ENCODE peak calls at places on chromosome 20, in nine cellular contexts. T is uterus, H is sigmoid colon, N is epithelial cell of esophagus, B is esophagus squamous epithelium, A is neuronal stem cell, K is PC-9, X is gastrocnemius medialis, O is PC-3. Q is an unnamed sample.

GRCh38 chr20:61556116-61556515 is 304.1 kb downstream of the CDH4 start:
- DNase-seq in T (no peak), H (no peak), N (peak), B (no peak), A (no peak), K (no peak), X (no peak), O (no peak), Q (peak)

GRCh38 chr20:62252342-62252966 is 14.1 kb downstream of the OSBPL2 start:
- DNase-seq in T (no peak), H (no peak), N (no peak), B (no peak), A (no peak), K (no peak), X (no peak), O (peak), Q (no peak)

GRCh38 chr20:33843854-33844253 is 32.7 kb downstream of the CHMP4B start:
- DNase-seq in T (no peak), H (peak), N (no peak), B (no peak), A (no peak), K (peak), X (no peak), O (peak), Q (peak)

GRCh38 chr20:64257107-64257757 is 1.7 kb downstream of the PCMTD2 start:
- DNase-seq in T (no peak), H (no peak), N (no peak), B (no peak), A (no peak), K (no peak), X (no peak), O (no peak), Q (no peak)

GRCh38 chr20:58690851-58691250 is 1.7 kb upstream of the NPEPL1 start:
- DNase-seq in T (peak), H (no peak), N (no peak), B (no peak), A (no peak), K (no peak), X (peak), O (no peak), Q (peak)

GRCh38 chr20:62935204-62935967 is 2.6 kb upstream of the GID8 start:
- DNase-seq in T (no peak), H (no peak), N (no peak), B (no peak), A (no peak), K (no peak), X (no peak), O (no peak), Q (no peak)

GRCh38 chr20:62946918-62947317 is 5.6 kb upstream of the SLC17A9 start:
- DNase-seq in T (no peak), H (no peak), N (no peak), B (no peak), A (no peak), K (no peak), X (no peak), O (no peak), Q (no peak)

GRCh38 chr20:10547276-10548114 is 112.4 kb downstream of the SLX4IP start:
- DNase-seq in T (no peak), H (no peak), N (no peak), B (no peak), A (no peak), K (no peak), X (no peak), O (peak), Q (no peak)

GRCh38 chr20:1626528-1627192 is 6.9 kb upstream of the SIRPB1 start:
- DNase-seq in T (no peak), H (no peak), N (no peak), B (no peak), A (no peak), K (no peak), X (no peak), O (no peak), Q (no peak)

GRCh38 chr20:48202774-48203173 is 417.5 kb upstream of the SULF2 start:
- DNase-seq in T (no peak), H (no peak), N (no peak), B (no peak), A (no peak), K (no peak), X (no peak), O (no peak), Q (no peak)

GRCh38 chr20:58723628-58723984 is 31.0 kb downstream of the NPEPL1 start:
- DNase-seq in T (no peak), H (peak), N (no peak), B (no peak), A (no peak), K (no peak), X (no peak), O (no peak), Q (no peak)

GRCh38 chr20:34045294-34045693 is 51.6 kb downstream of the RALY start:
- DNase-seq in T (peak), H (peak), N (peak), B (no peak), A (no peak), K (no peak), X (peak), O (no peak), Q (no peak)

GRCh38 chr20:24469116-24470030 is at the start of gene SYNDIG1:
- DNase-seq in T (peak), H (peak), N (no peak), B (no peak), A (peak), K (no peak), X (no peak), O (no peak), Q (no peak)

GRCh38 chr20:47237715-47238114 is 118.8 kb downstream of the ZMYND8 start:
- DNase-seq in T (no peak), H (no peak), N (no peak), B (no peak), A (no peak), K (no peak), X (no peak), O (no peak), Q (no peak)

GRCh38 chr20:58199058-58199457 is 29.4 kb downstream of the ANKRD60 start:
- DNase-seq in T (no peak), H (no peak), N (no peak), B (no peak), A (no peak), K (no peak), X (no peak), O (no peak), Q (no peak)

GRCh38 chr20:44728835-44729342 is 13.7 kb downstream of the CCN5 start:
- DNase-seq in T (no peak), H (peak), N (peak), B (no peak), A (no peak), K (peak), X (peak), O (peak), Q (peak)

GRCh38 chr20:23419995-23420901 is 1.0 kb downstream of the NAPB start:
- DNase-seq in T (peak), H (peak), N (peak), B (no peak), A (peak), K (peak), X (no peak), O (peak), Q (peak)

GRCh38 chr20:61631770-61632169 is 379.7 kb downstream of the CDH4 start:
- DNase-seq in T (no peak), H (no peak), N (no peak), B (no peak), A (no peak), K (no peak), X (no peak), O (no peak), Q (no peak)

GRCh38 chr20:59850018-59850641 is 83.3 kb downstream of the SYCP2 start:
- DNase-seq in T (no peak), H (no peak), N (peak), B (no peak), A (peak), K (no peak), X (no peak), O (peak), Q (no peak)

GRCh38 chr20:63943007-63943807 is 13.0 kb downstream of the UCKL1 start:
- DNase-seq in T (no peak), H (peak), N (no peak), B (no peak), A (no peak), K (no peak), X (no peak), O (no peak), Q (no peak)

GRCh38 chr20:8675896-8676295 is 393.0 kb upstream of the PLCB4 start:
- DNase-seq in T (no peak), H (no peak), N (no peak), B (no peak), A (no peak), K (no peak), X (no peak), O (no peak), Q (no peak)

GRCh38 chr20:1758765-1759164 is 101.2 kb upstream of the SIRPG start:
- DNase-seq in T (no peak), H (no peak), N (no peak), B (no peak), A (no peak), K (no peak), X (no peak), O (no peak), Q (no peak)

GRCh38 chr20:5770240-5770986 is 20.2 kb downstream of the SHLD1 start:
- DNase-seq in T (no peak), H (no peak), N (no peak), B (no peak), A (no peak), K (no peak), X (no peak), O (no peak), Q (no peak)

GRCh38 chr20:18585134-18585533 is 2.7 kb upstream of the DTD1 start:
- DNase-seq in T (no peak), H (no peak), N (peak), B (no peak), A (no peak), K (peak), X (no peak), O (peak), Q (peak)

GRCh38 chr20:39986231-39986904 is 702.7 kb downstream of the MAFB start:
- DNase-seq in T (peak), H (peak), N (peak), B (no peak), A (peak), K (no peak), X (peak), O (no peak), Q (peak)

GRCh38 chr20:59207742-59208357 is 44.2 kb downstream of the ZNF831 start:
- DNase-seq in T (no peak), H (no peak), N (peak), B (no peak), A (peak), K (no peak), X (no peak), O (peak), Q (no peak)

GRCh38 chr20:50071039-50071888 is 41.7 kb downstream of the UBE2V1 start:
- DNase-seq in T (peak), H (peak), N (peak), B (peak), A (peak), K (peak), X (peak), O (peak), Q (peak)

GRCh38 chr20:50068041-50068651 is 44.8 kb downstream of the UBE2V1 start:
- DNase-seq in T (no peak), H (no peak), N (no peak), B (no peak), A (no peak), K (no peak), X (no peak), O (no peak), Q (no peak)

GRCh38 chr20:50077818-50078601 is 34.9 kb downstream of the UBE2V1 start:
- DNase-seq in T (no peak), H (no peak), N (no peak), B (no peak), A (no peak), K (no peak), X (no peak), O (no peak), Q (no peak)

GRCh38 chr20:50070361-50070760 is 42.6 kb downstream of the UBE2V1 start:
- DNase-seq in T (no peak), H (peak), N (no peak), B (no peak), A (no peak), K (no peak), X (no peak), O (no peak), Q (no peak)

GRCh38 chr20:50073500-50073899 is 39.5 kb downstream of the UBE2V1 start:
- DNase-seq in T (no peak), H (no peak), N (no peak), B (no peak), A (no peak), K (no peak), X (no peak), O (no peak), Q (no peak)
- H3K4me3 ChIP-seq in T (no peak), H (no peak), N (no peak), B (no peak), A (no peak), K (no peak), X (no peak), O (no peak), Q (no peak)

GRCh38 chr20:31608256-31608980 is 3.3 kb downstream of the ID1 start:
- DNase-seq in T (peak), H (peak), N (peak), B (no peak), A (peak), K (peak), X (peak), O (peak), Q (no peak)
- H3K4me3 ChIP-seq in T (peak), H (peak), N (no peak), B (peak), A (no peak), K (peak), X (peak), O (peak), Q (peak)

GRCh38 chr20:21520702-21521595 is 7.1 kb upstream of the NKX2-2 start:
- DNase-seq in T (no peak), H (no peak), N (peak), B (no peak), A (no peak), K (no peak), X (no peak), O (no peak), Q (no peak)

GRCh38 chr20:21523895-21524294 is 10.0 kb upstream of the NKX2-2 start:
- DNase-seq in T (no peak), H (no peak), N (no peak), B (no peak), A (no peak), K (no peak), X (no peak), O (no peak), Q (no peak)

GRCh38 chr20:21522479-21523397 is 8.9 kb upstream of the NKX2-2 start:
- DNase-seq in T (no peak), H (no peak), N (no peak), B (no peak), A (no peak), K (no peak), X (no peak), O (peak), Q (no peak)

GRCh38 chr20:21523398-21523868 is 9.6 kb upstream of the NKX2-2 start:
- DNase-seq in T (no peak), H (no peak), N (no peak), B (no peak), A (no peak), K (no peak), X (no peak), O (no peak), Q (no peak)

DNA sequence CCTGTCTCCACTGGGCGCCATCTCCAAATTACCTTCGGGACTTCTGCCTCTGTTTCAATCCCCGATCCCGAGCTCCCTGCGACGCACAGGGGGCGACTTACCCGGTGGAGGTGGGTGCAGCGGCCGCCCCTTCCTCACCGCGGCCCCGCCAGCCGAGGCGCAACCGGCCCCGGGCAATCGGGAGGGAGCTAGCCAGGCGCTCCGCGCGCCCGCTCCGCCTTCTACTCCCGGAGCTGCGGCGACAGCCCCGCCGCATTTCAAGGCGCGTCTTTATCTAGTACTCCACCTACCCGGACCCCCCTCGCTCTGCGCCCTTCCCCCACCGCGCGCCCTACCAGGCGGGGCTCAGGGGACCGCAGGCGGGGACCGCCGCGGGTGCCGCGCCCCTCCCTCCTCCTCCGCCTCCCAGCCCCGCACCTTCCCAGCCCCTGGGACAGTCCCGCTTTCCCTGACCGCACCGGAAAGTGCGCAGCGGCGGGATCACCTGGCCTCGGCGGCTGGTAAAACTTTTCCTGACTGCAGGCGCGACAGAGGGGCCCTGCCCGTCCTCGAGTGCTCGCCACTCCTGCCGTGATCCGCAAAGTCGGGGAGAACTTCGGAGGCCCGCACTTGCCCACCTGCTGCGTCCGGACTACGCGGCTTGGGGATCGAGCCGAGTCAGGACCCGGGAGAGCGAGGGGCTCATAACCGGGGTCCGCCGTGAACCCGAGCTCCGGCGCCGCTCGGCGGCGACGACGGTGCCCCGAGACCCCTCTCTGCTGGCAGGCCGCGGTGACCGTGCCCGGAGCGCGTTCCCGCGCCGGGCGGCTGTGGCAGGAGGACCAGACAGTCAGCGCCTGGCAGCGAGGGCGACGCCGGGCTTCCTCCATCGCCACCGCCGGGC is 8.0 kb upstream of the NKX2-2 start:
- DNase-seq in T (no peak), H (no peak), N (no peak), B (no peak), A (no peak), K (no peak), X (no peak), O (no peak), Q (no peak)
- H3K4me3 ChIP-seq in T (no peak), H (no peak), N (no peak), B (no peak), A (no peak), K (no peak), X (no peak), O (peak), Q (no peak)

GRCh38 chr20:54152227-54153040 is 21.4 kb downstream of the CYP24A1 start:
- DNase-seq in T (no peak), H (no peak), N (peak), B (no peak), A (no peak), K (peak), X (no peak), O (no peak), Q (no peak)
- H3K4me3 ChIP-seq in T (no peak), H (no peak), N (no peak), B (no peak), A (no peak), K (no peak), X (no peak), O (no peak), Q (no peak)

DNA sequence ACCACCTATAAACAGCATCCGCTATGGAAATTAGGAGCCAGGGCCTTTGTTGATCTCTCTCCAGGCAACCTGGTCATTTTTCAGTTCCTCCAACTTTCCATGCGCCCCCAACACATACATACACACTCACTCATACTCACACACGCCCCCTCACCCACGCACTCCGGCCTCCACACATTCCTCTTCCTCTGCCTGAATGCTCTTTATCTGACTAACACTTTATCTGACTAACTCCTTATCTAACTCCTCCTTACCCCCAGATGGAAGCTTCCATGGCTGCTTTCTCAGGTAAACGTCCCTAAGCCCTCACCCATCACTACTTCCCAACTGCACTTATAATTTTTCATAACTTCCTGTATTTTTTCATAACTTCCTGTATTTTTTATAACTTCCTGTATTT is 17.4 kb downstream of the CASS4 start:
- DNase-seq in T (no peak), H (no peak), N (peak), B (no peak), A (no peak), K (no peak), X (no peak), O (no peak), Q (peak)
- H3K4me3 ChIP-seq in T (no peak), H (no peak), N (no peak), B (no peak), A (no peak), K (no peak), X (no peak), O (no peak), Q (no peak)